ENCODE peak calls at places on chromosomes 4 and X, in seven cellular contexts. E is PC-3, K is DMS153, Q is type B pancreatic cell, V is H4, O is ACHN, B is GM03348. Z is an unnamed sample.

GRCh38 chr4:142278663-142279062 is 567.4 kb downstream of the INPP4B start:
- DNase-seq in B (no peak), E (peak; percentile 54), V (no peak), O (no peak), K (no peak), Q (no peak), Z (no peak)

GRCh38 chrX:72100051-72100755 is 31.5 kb downstream of the RTL5 start:
- DNase-seq in K (peak; percentile 52), O (no peak), B (no peak), E (peak; percentile 6), V (no peak), Q (no peak), Z (no peak)

GRCh38 chrX:106791495-106791894 is 11.0 kb upstream of the TBC1D8B start:
- DNase-seq in Q (no peak), E (peak; percentile 43), V (no peak), K (no peak), B (no peak), O (peak; percentile 9), Z (no peak)

GRCh38 chr4:172998527-172999469 is 169.8 kb upstream of the GALNT7 start:
- DNase-seq in E (peak; percentile 51), Q (no peak), B (peak; percentile 31), K (peak; percentile 14), V (peak; percentile 63), O (no peak), Z (no peak)

GRCh38 chr4:8115203-8115520 is 43.5 kb downstream of the ABLIM2 start:
- DNase-seq in O (no peak), V (no peak), K (no peak), E (no peak), B (no peak), Q (no peak), Z (no peak)

GRCh38 chrX:1450381-1451161 is 2.1 kb downstream of the ASMTL start:
- DNase-seq in K (no peak), E (no peak), B (no peak), V (no peak), O (no peak), Q (peak; percentile 62), Z (peak; percentile 54)

GRCh38 chr4:64903986-64904385 is 494.7 kb upstream of the TECRL start:
- DNase-seq in Q (no peak), K (no peak), V (no peak), E (no peak), O (no peak), B (no peak), Z (no peak)

GRCh38 chrX:16867947-16868346 is 2.2 kb downstream of the RBBP7 start:
- DNase-seq in K (no peak), O (no peak), E (no peak), B (no peak), V (no peak), Q (no peak), Z (no peak)

GRCh38 chr4:8820178-8821102 is 51.2 kb downstream of the HMX1 start:
- DNase-seq in K (no peak), B (no peak), V (no peak), O (no peak), E (no peak), Q (peak; percentile 64), Z (peak; percentile 32)